ENCODE peak calls at places on chromosomes 4 and X, in ten cellular contexts. S is A549; P is CD4-positive, alpha-beta memory T cell; B is lower leg skin; A is HCT116; M is heart right ventricle; V is psoas muscle; N is GM06990; D is aorta; U is choroid plexus epithelial cell. H is an unnamed sample.

GRCh38 chrX:45710081-45710801 is 509.6 kb upstream of the DIPK2B start:
- DNase-seq in S (peak; percentile 5), P (no peak), B (no peak), A (peak; percentile 99), M (no peak), V (no peak), N (peak; percentile 66), D (no peak), U (peak; percentile 78), H (no peak)

GRCh38 chr4:55635282-55635681 is 816 bp downstream of the NMU start:
- DNase-seq in S (no peak), P (no peak), B (no peak), A (no peak), M (no peak), V (no peak), N (no peak), D (no peak), U (no peak), H (no peak)

GRCh38 chr4:69133993-69134392 is 37.7 kb downstream of the UGT2B7 start:
- DNase-seq in S (no peak), P (no peak), B (no peak), A (no peak), M (no peak), V (no peak), N (no peak), D (no peak), U (no peak), H (no peak)

GRCh38 chr4:21887481-21887880 is 61.1 kb downstream of the KCNIP4 start:
- DNase-seq in S (no peak), P (no peak), B (no peak), A (no peak), M (no peak), V (no peak), N (no peak), D (no peak), U (no peak), H (no peak)

GRCh38 chr4:15145709-15146108 is 143.4 kb downstream of the CPEB2 start:
- DNase-seq in S (no peak), P (no peak), B (no peak), A (no peak), M (no peak), V (no peak), N (no peak), D (no peak), U (no peak), H (no peak)

GRCh38 chr4:8728536-8729407 is 136.2 kb downstream of the CPZ start:
- DNase-seq in S (no peak), P (no peak), B (peak; percentile 70), A (no peak), M (no peak), V (no peak), N (no peak), D (no peak), U (no peak), H (peak; percentile 57)

GRCh38 chr4:21012851-21013331 is 312.6 kb downstream of the PACRGL start:
- DNase-seq in S (no peak), P (no peak), B (no peak), A (no peak), M (no peak), V (no peak), N (no peak), D (no peak), U (peak; percentile 3), H (no peak)

GRCh38 chr4:2092653-2093000 is 33.5 kb downstream of the NAT8L start:
- DNase-seq in S (no peak), P (no peak), B (no peak), A (no peak), M (no peak), V (no peak), N (no peak), D (no peak), U (no peak), H (no peak)

GRCh38 chr4:83961575-83961974 is 425.7 kb downstream of the GPAT3 start:
- DNase-seq in S (no peak), P (no peak), B (no peak), A (no peak), M (no peak), V (no peak), N (no peak), D (no peak), U (peak; percentile 52), H (no peak)

GRCh38 chr4:41538017-41538733 is at the start of gene LIMCH1:
- DNase-seq in S (no peak), P (no peak), B (peak; percentile 88), A (no peak), M (peak; percentile 64), V (peak; percentile 74), N (no peak), D (peak; percentile 91), U (no peak), H (peak; percentile 79)

GRCh38 chr4:163395758-163396157 is 52.1 kb downstream of the NPY5R start:
- DNase-seq in S (no peak), P (no peak), B (no peak), A (no peak), M (no peak), V (no peak), N (no peak), D (no peak), U (no peak), H (no peak)
- H3K4me3 ChIP-seq in S (peak overlapping the region; percentile 15), P (no peak overlapping the region), B (no peak overlapping the region), A (no peak overlapping the region), M (no peak overlapping the region), V (no peak overlapping the region), N (no peak overlapping the region), D (no peak overlapping the region), U (no peak overlapping the region), H (no peak overlapping the region)

GRCh38 chr4:153224474-153224873 is 20.2 kb downstream of the TRIM2 start:
- DNase-seq in S (no peak), P (no peak), B (no peak), A (no peak), M (no peak), V (no peak), N (no peak), D (no peak), U (no peak), H (no peak)
- H3K4me3 ChIP-seq in S (no peak overlapping the region), P (no peak overlapping the region), B (no peak overlapping the region), A (no peak overlapping the region), M (no peak overlapping the region), V (peak overlapping the region; percentile 97), N (no peak overlapping the region), D (no peak overlapping the region), U (no peak overlapping the region), H (no peak overlapping the region)

GRCh38 chr4:146256328-146256727 is 42.0 kb downstream of the REELD1 start:
- DNase-seq in S (no peak), P (no peak), B (no peak), A (no peak), M (no peak), V (no peak), N (no peak), D (no peak), U (no peak), H (no peak)

GRCh38 chr4:146257511-146257910 is 43.2 kb downstream of the REELD1 start:
- DNase-seq in S (no peak), P (no peak), B (no peak), A (no peak), M (no peak), V (no peak), N (no peak), D (no peak), U (no peak), H (no peak)

GRCh38 chr4:146255874-146256273 is 41.5 kb downstream of the REELD1 start:
- DNase-seq in S (no peak), P (no peak), B (no peak), A (no peak), M (no peak), V (no peak), N (no peak), D (no peak), U (peak; percentile 86), H (no peak)

GRCh38 chr4:146252941-146253340 is 38.6 kb downstream of the REELD1 start:
- DNase-seq in S (no peak), P (no peak), B (no peak), A (no peak), M (no peak), V (no peak), N (no peak), D (no peak), U (no peak), H (no peak)

GRCh38 chr4:146255463-146255862 is 41.1 kb downstream of the REELD1 start:
- DNase-seq in S (no peak), P (no peak), B (no peak), A (no peak), M (no peak), V (no peak), N (no peak), D (no peak), U (peak; percentile 80), H (no peak)
- H3K4me3 ChIP-seq in S (no peak overlapping the region), P (no peak overlapping the region), B (no peak overlapping the region), A (no peak overlapping the region), M (no peak overlapping the region), V (no peak overlapping the region), N (no peak overlapping the region), D (no peak overlapping the region), U (no peak overlapping the region), H (no peak overlapping the region)

GRCh38 chr4:67702166-67702565 is 1.2 kb upstream of the UBA6 start:
- DNase-seq in S (no peak), P (no peak), B (no peak), A (no peak), M (no peak), V (no peak), N (no peak), D (no peak), U (no peak), H (no peak)
- H3K4me3 ChIP-seq in S (peak overlapping the region; percentile 71), P (no peak overlapping the region), B (no peak overlapping the region), A (peak overlapping the region; percentile 92), M (no peak overlapping the region), V (peak overlapping the region; percentile 96), N (peak overlapping the region; percentile 80), D (no peak overlapping the region), U (no peak overlapping the region), H (no peak overlapping the region)